ENCODE peak calls at places on chromosomes 4 and X, in seven cellular contexts. C, M, Q, L, H, V and E are unnamed samples.

GRCh38 chr4:784401-785331 is 41.3 kb downstream of the CPLX1 start:
- DNase-seq in C (no peak), M (no peak), Q (no peak), L (no peak), H (no peak), V (no peak), E (no peak)

GRCh38 chr4:182277402-182277801 is 34.2 kb downstream of the TENM3 start:
- DNase-seq in C (no peak), M (no peak), Q (no peak), L (no peak), H (no peak), V (no peak), E (no peak)

GRCh38 chrX:153406903-153407302 is 4.4 kb upstream of the ZFP92 start:
- DNase-seq in C (no peak), M (no peak), Q (no peak), L (no peak), H (no peak), V (no peak), E (no peak)

GRCh38 chr4:23878235-23878861 is 11.5 kb downstream of the PPARGC1A start:
- DNase-seq in C (no peak), M (no peak), Q (no peak), L (no peak), H (no peak), V (no peak), E (no peak)

GRCh38 chr4:48801739-48802138 is 21.7 kb upstream of the FRYL start:
- DNase-seq in C (no peak), M (no peak), Q (no peak), L (no peak), H (no peak), V (no peak), E (peak; percentile 9)

GRCh38 chrX:41116948-41117347 is 31.7 kb downstream of the USP9X start:
- DNase-seq in C (peak; percentile 22), M (no peak), Q (peak; percentile 71), L (no peak), H (no peak), V (no peak), E (peak; percentile 52)

GRCh38 chr4:17763931-17764330 is 17.5 kb downstream of the FAM184B start:
- DNase-seq in C (no peak), M (no peak), Q (no peak), L (no peak), H (peak; percentile 33), V (no peak), E (no peak)

GRCh38 chr4:76993787-76994641 is 44.5 kb downstream of the SEPTIN11 start:
- DNase-seq in C (no peak), M (no peak), Q (peak; percentile 73), L (no peak), H (no peak), V (no peak), E (no peak)

GRCh38 chr4:145619639-145619996 is 433 bp downstream of the MMAA start:
- DNase-seq in C (no peak), M (peak; percentile 28), Q (peak; percentile 45), L (no peak), H (peak; percentile 29), V (peak; percentile 81), E (no peak)

GRCh38 chrX:54920610-54921426 is at the start of gene TRO:
- DNase-seq in C (no peak), M (no peak), Q (no peak), L (no peak), H (peak; percentile 49), V (no peak), E (no peak)

GRCh38 chr4:148284526-148285193 is 157.6 kb downstream of the NR3C2 start:
- DNase-seq in C (no peak), M (no peak), Q (no peak), L (no peak), H (peak; percentile 22), V (no peak), E (no peak)

GRCh38 chr4:56255820-56256219 is 131.5 kb downstream of the AASDH start:
- DNase-seq in C (no peak), M (no peak), Q (no peak), L (no peak), H (no peak), V (no peak), E (no peak)

GRCh38 chrX:66012094-66012534 is 27.8 kb downstream of the VSIG4 start:
- DNase-seq in C (peak; percentile 60), M (no peak), Q (peak; percentile 48), L (no peak), H (no peak), V (no peak), E (no peak)

GRCh38 chr4:1337376-1337831 is 9.6 kb upstream of the UVSSA start:
- DNase-seq in C (peak; percentile 12), M (peak; percentile 47), Q (no peak), L (no peak), H (no peak), V (peak; percentile 29), E (no peak)

GRCh38 chr4:17544205-17544604 is 29.2 kb downstream of the CLRN2 start:
- DNase-seq in C (peak; percentile 52), M (no peak), Q (no peak), L (peak; percentile 25), H (no peak), V (peak; percentile 98), E (peak; percentile 33)

GRCh38 chrX:6574762-6575161 is 39.8 kb upstream of the VCX3A start:
- DNase-seq in C (no peak), M (no peak), Q (no peak), L (peak; percentile 3), H (peak; percentile 10), V (no peak), E (no peak)

GRCh38 chr4:135277116-135277979 is 1075.8 kb upstream of the PABPC4L start:
- DNase-seq in C (no peak), M (no peak), Q (no peak), L (no peak), H (no peak), V (no peak), E (no peak)

GRCh38 chr4:24857996-24858395 is 54.8 kb downstream of the CCDC149 start:
- DNase-seq in C (no peak), M (no peak), Q (no peak), L (no peak), H (no peak), V (no peak), E (no peak)

GRCh38 chrX:129798456-129798855 is 18.7 kb downstream of the SASH3 start:
- DNase-seq in C (no peak), M (no peak), Q (no peak), L (no peak), H (no peak), V (no peak), E (no peak)

GRCh38 chr4:40337081-40337480 is 1.9 kb downstream of the CHRNA9 start:
- DNase-seq in C (no peak), M (no peak), Q (no peak), L (no peak), H (no peak), V (no peak), E (no peak)

GRCh38 chr4:56656346-56656643 is 24.8 kb downstream of the HOPX start:
- DNase-seq in C (no peak), M (no peak), Q (no peak), L (no peak), H (peak; percentile 63), V (no peak), E (no peak)

GRCh38 chr4:102008711-102009110 is 218.2 kb downstream of the BANK1 start:
- DNase-seq in C (no peak), M (no peak), Q (no peak), L (no peak), H (no peak), V (no peak), E (no peak)

GRCh38 chr4:133154725-133155124 is 5.6 kb downstream of the PCDH10 start:
- DNase-seq in C (peak; percentile 36), M (peak; percentile 23), Q (no peak), L (no peak), H (peak; percentile 30), V (peak; percentile 4), E (no peak)

GRCh38 chr4:58665649-58666048 is 1555.5 kb upstream of the IGFBP7 start:
- DNase-seq in C (no peak), M (no peak), Q (no peak), L (no peak), H (no peak), V (no peak), E (no peak)

GRCh38 chr4:141636077-141636770 is at the start of gene IL15:
- DNase-seq in C (peak; percentile 4), M (peak; percentile 36), Q (no peak), L (peak; percentile 50), H (peak; percentile 70), V (peak; percentile 16), E (peak; percentile 56)
- TF ChIP-seq JUND in C (no peak), M (no peak), Q (no peak), L (no peak), H (no peak), V (no peak), E (no peak)

DNA sequence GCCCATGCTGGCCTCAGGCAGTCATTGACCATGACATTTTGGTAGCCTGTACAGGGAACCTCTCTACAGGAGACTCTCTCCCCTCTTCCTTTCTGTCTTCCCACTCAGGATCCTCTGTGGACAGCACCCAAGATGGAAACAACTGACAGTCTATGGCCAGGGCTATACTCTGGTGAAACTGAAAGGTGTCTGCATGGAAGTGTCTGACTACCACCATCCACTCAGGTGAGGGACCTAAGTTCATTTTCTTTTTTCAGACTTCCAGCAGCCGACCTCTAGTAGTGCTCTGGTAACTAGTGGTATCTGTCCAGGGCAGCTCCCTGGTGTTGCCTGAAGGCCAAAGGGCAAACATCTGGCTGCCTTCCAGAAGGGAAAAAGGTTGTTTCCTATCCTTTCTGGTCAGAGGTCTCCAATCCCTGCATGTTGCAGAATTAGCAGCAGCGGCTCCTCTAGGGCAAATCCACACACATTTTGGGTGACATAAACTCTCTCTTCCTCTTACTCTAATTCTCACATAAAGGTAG is 804.5 kb downstream of the C4orf33 start:
- DNase-seq in C (no peak), M (no peak), Q (no peak), L (no peak), H (no peak), V (peak; percentile 26), E (no peak)
- TF ChIP-seq JUND in C (no peak), M (no peak), Q (no peak), L (no peak), H (no peak), V (no peak), E (no peak)

DNA sequence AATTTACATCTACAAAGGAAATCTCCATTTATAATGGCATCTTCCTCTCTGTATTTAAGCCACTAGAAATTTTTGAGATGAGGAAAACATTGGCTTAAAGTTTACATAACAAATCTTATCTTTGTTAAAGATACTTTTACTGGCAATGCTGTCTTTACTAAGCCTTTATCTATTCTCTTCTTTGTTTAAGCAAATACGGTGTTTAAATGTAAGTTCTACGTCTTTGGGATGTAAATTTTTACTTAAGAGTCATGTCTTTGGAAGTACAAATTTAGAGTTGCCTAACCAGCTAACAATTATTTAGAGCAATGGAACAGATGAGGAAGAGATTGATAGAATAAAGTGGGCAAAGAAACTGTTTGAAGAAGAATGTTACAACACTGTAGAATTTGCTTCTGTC is 1024.0 kb upstream of the PCDH10 start:
- DNase-seq in C (no peak), M (no peak), Q (no peak), L (no peak), H (no peak), V (no peak), E (no peak)
- TF ChIP-seq JUND in C (no peak), M (no peak), Q (no peak), L (no peak), H (no peak), V (no peak), E (no peak)

DNA sequence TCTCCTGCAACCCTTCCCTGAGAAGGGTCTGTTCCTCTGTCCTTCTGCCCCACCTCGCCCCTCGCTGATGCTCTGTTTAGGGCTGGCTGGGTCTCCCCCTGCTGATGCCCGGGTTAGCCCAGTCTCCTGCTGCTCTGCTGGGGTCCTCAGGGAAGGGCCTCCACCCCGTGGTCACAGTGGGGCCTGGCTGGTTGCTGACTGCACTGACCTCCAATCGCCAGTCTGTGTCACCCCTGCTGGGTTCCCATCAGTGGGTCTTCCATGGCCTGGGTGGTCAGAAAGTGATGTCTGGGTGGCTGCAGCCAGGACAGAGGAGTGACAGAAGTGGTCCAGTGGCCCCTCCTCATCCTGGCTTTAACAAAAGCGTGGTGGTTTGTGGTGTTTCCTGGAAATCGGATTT is 44.7 kb downstream of the EVC start:
- DNase-seq in C (no peak), M (no peak), Q (no peak), L (no peak), H (no peak), V (no peak), E (no peak)
- TF ChIP-seq JUND in C (no peak), M (no peak), Q (no peak), L (no peak), H (no peak), V (no peak), E (no peak)